ENCODE peak calls at places on chromosomes 5 and 9, in nine cellular contexts. One of them, this sample, is unnamed.

GRCh38 chr9:137649553-137649952 is 30.7 kb downstream of the EHMT1 start:
- DNase-seq in Panc1: no peak
- DNase-seq in cardiac fibroblast: no peak
- DNase-seq in sigmoid colon: no peak
- DNase-seq in dorsolateral prefrontal cortex: no peak
- DNase-seq in fibroblast of pulmonary artery: no peak
- DNase-seq in choroid plexus epithelial cell: no peak
- DNase-seq in fibroblast of lung: no peak
- DNase-seq in WTC11: no peak
- DNase-seq in this sample: peak

GRCh38 chr9:2060425-2060824 is 45.3 kb downstream of the SMARCA2 start:
- DNase-seq in Panc1: no peak
- DNase-seq in cardiac fibroblast: peak
- DNase-seq in sigmoid colon: no peak
- DNase-seq in dorsolateral prefrontal cortex: no peak
- DNase-seq in fibroblast of pulmonary artery: peak
- DNase-seq in choroid plexus epithelial cell: no peak
- DNase-seq in fibroblast of lung: peak
- DNase-seq in WTC11: no peak
- DNase-seq in this sample: no peak

GRCh38 chr5:155418960-155419579 is 405.5 kb downstream of the KIF4B start:
- DNase-seq in Panc1: no peak
- DNase-seq in cardiac fibroblast: no peak
- DNase-seq in sigmoid colon: no peak
- DNase-seq in dorsolateral prefrontal cortex: no peak
- DNase-seq in fibroblast of pulmonary artery: no peak
- DNase-seq in choroid plexus epithelial cell: no peak
- DNase-seq in fibroblast of lung: no peak
- DNase-seq in WTC11: no peak
- DNase-seq in this sample: no peak

GRCh38 chr5:15927710-15928380 is 251.7 kb downstream of the MARCHF11 start:
- DNase-seq in Panc1: no peak
- DNase-seq in cardiac fibroblast: no peak
- DNase-seq in sigmoid colon: no peak
- DNase-seq in dorsolateral prefrontal cortex: no peak
- DNase-seq in fibroblast of pulmonary artery: no peak
- DNase-seq in choroid plexus epithelial cell: no peak
- DNase-seq in fibroblast of lung: no peak
- DNase-seq in WTC11: no peak
- DNase-seq in this sample: peak

GRCh38 chr5:55004728-55005127 is 19.3 kb upstream of the GZMK start:
- DNase-seq in Panc1: no peak
- DNase-seq in cardiac fibroblast: peak
- DNase-seq in sigmoid colon: no peak
- DNase-seq in dorsolateral prefrontal cortex: no peak
- DNase-seq in fibroblast of pulmonary artery: peak
- DNase-seq in choroid plexus epithelial cell: peak
- DNase-seq in fibroblast of lung: peak
- DNase-seq in WTC11: no peak
- DNase-seq in this sample: no peak

GRCh38 chr5:73823508-73823925 is 197.5 kb downstream of the ARHGEF28 start:
- DNase-seq in Panc1: no peak
- DNase-seq in cardiac fibroblast: peak
- DNase-seq in sigmoid colon: no peak
- DNase-seq in dorsolateral prefrontal cortex: no peak
- DNase-seq in fibroblast of pulmonary artery: peak
- DNase-seq in choroid plexus epithelial cell: peak
- DNase-seq in fibroblast of lung: peak
- DNase-seq in WTC11: no peak
- DNase-seq in this sample: no peak

GRCh38 chr9:122420315-122420714 is 49.5 kb downstream of the PTGS1 start:
- DNase-seq in Panc1: no peak
- DNase-seq in cardiac fibroblast: no peak
- DNase-seq in sigmoid colon: no peak
- DNase-seq in dorsolateral prefrontal cortex: no peak
- DNase-seq in fibroblast of pulmonary artery: no peak
- DNase-seq in choroid plexus epithelial cell: no peak
- DNase-seq in fibroblast of lung: no peak
- DNase-seq in WTC11: no peak
- DNase-seq in this sample: no peak

GRCh38 chr9:18274693-18275092 is 199.3 kb upstream of the ADAMTSL1 start:
- DNase-seq in Panc1: no peak
- DNase-seq in cardiac fibroblast: peak
- DNase-seq in sigmoid colon: no peak
- DNase-seq in dorsolateral prefrontal cortex: no peak
- DNase-seq in fibroblast of pulmonary artery: peak
- DNase-seq in choroid plexus epithelial cell: peak
- DNase-seq in fibroblast of lung: peak
- DNase-seq in WTC11: no peak
- DNase-seq in this sample: no peak

GRCh38 chr5:14081791-14082190 is 61.4 kb upstream of the TRIO start:
- DNase-seq in Panc1: no peak
- DNase-seq in cardiac fibroblast: peak
- DNase-seq in sigmoid colon: no peak
- DNase-seq in dorsolateral prefrontal cortex: no peak
- DNase-seq in fibroblast of pulmonary artery: peak
- DNase-seq in choroid plexus epithelial cell: no peak
- DNase-seq in fibroblast of lung: peak
- DNase-seq in WTC11: no peak
- DNase-seq in this sample: no peak

GRCh38 chr5:112971285-112971684 is 5.3 kb upstream of the DCP2 start:
- DNase-seq in Panc1: no peak
- DNase-seq in cardiac fibroblast: no peak
- DNase-seq in sigmoid colon: no peak
- DNase-seq in dorsolateral prefrontal cortex: no peak
- DNase-seq in fibroblast of pulmonary artery: no peak
- DNase-seq in choroid plexus epithelial cell: no peak
- DNase-seq in fibroblast of lung: no peak
- DNase-seq in WTC11: no peak
- DNase-seq in this sample: no peak

GRCh38 chr5:135887881-135888614 is 7.6 kb downstream of the IL9 start:
- DNase-seq in Panc1: no peak
- DNase-seq in cardiac fibroblast: peak
- DNase-seq in sigmoid colon: no peak
- DNase-seq in dorsolateral prefrontal cortex: no peak
- DNase-seq in fibroblast of pulmonary artery: peak
- DNase-seq in choroid plexus epithelial cell: peak
- DNase-seq in fibroblast of lung: peak
- DNase-seq in WTC11: peak
- DNase-seq in this sample: no peak

DNA sequence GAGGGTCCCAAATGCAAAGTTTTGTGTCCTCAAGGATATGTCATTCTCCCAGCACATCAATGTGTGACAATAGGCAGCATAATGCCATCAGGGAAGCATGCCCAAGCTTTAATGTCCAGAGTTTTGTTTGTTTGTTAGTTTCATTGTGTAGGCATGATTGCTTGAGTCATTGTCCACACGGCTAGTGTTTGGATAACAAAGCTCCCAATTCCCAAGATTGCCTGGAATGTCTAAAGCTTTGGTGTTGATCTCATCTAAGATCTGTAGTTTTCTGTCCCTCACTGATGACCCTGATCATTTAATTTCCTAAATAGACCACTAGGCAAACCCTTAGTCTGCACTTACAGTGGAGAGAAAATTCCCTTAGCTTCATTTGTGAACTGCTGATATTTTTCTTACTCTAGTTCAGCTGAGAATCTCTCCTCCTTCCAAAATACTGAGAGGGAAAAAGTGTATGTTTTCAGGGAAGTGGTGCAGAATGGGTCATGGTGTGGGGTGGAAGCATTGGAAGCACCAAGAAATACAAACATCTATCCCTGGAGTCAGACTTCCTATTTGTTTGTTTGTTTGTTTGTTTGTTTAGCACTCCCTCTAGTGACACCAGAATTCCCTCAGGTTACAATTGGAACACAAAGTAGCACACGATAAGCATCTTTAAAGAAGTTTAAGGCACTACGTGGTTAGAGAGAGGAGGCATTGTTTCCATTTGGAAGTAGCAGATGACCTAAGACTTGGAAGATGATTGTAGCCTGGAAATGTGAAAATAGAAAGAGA is 127.1 kb downstream of the PRDM6 start:
- DNase-seq in Panc1: no peak
- DNase-seq in cardiac fibroblast: no peak
- DNase-seq in sigmoid colon: no peak
- DNase-seq in dorsolateral prefrontal cortex: no peak
- DNase-seq in fibroblast of pulmonary artery: no peak
- DNase-seq in choroid plexus epithelial cell: no peak
- DNase-seq in fibroblast of lung: no peak
- DNase-seq in WTC11: no peak
- DNase-seq in this sample: no peak
- TF ChIP-seq CTCF in Panc1: no peak
- TF ChIP-seq CTCF in cardiac fibroblast: no peak
- TF ChIP-seq CTCF in sigmoid colon: no peak
- TF ChIP-seq CTCF in dorsolateral prefrontal cortex: no peak
- TF ChIP-seq CTCF in fibroblast of pulmonary artery: no peak
- TF ChIP-seq CTCF in choroid plexus epithelial cell: no peak
- TF ChIP-seq CTCF in fibroblast of lung: no peak
- TF ChIP-seq CTCF in WTC11: no peak
- TF ChIP-seq CTCF in this sample: no peak

GRCh38 chr5:40797273-40798011 is 732 bp downstream of the PRKAA1 start:
- DNase-seq in Panc1: peak
- DNase-seq in cardiac fibroblast: peak
- DNase-seq in sigmoid colon: peak
- DNase-seq in dorsolateral prefrontal cortex: peak
- DNase-seq in fibroblast of pulmonary artery: peak
- DNase-seq in choroid plexus epithelial cell: peak
- DNase-seq in fibroblast of lung: peak
- DNase-seq in WTC11: peak
- DNase-seq in this sample: no peak

GRCh38 chr5:40796487-40796889 is 1.7 kb downstream of the PRKAA1 start:
- DNase-seq in Panc1: no peak
- DNase-seq in cardiac fibroblast: peak
- DNase-seq in sigmoid colon: no peak
- DNase-seq in dorsolateral prefrontal cortex: no peak
- DNase-seq in fibroblast of pulmonary artery: peak
- DNase-seq in choroid plexus epithelial cell: peak
- DNase-seq in fibroblast of lung: peak
- DNase-seq in WTC11: no peak
- DNase-seq in this sample: no peak

GRCh38 chr5:40798012-40798855 is at the start of gene PRKAA1:
- DNase-seq in Panc1: peak
- DNase-seq in cardiac fibroblast: peak
- DNase-seq in sigmoid colon: peak
- DNase-seq in dorsolateral prefrontal cortex: peak
- DNase-seq in fibroblast of pulmonary artery: peak
- DNase-seq in choroid plexus epithelial cell: peak
- DNase-seq in fibroblast of lung: peak
- DNase-seq in WTC11: peak
- DNase-seq in this sample: peak

GRCh38 chr5:40799248-40799647 is 1.1 kb upstream of the PRKAA1 start:
- DNase-seq in Panc1: no peak
- DNase-seq in cardiac fibroblast: peak
- DNase-seq in sigmoid colon: no peak
- DNase-seq in dorsolateral prefrontal cortex: no peak
- DNase-seq in fibroblast of pulmonary artery: no peak
- DNase-seq in choroid plexus epithelial cell: peak
- DNase-seq in fibroblast of lung: no peak
- DNase-seq in WTC11: no peak
- DNase-seq in this sample: no peak

GRCh38 chr5:40798856-40799210 is 659 bp upstream of the PRKAA1 start:
- DNase-seq in Panc1: no peak
- DNase-seq in cardiac fibroblast: no peak
- DNase-seq in sigmoid colon: no peak
- DNase-seq in dorsolateral prefrontal cortex: no peak
- DNase-seq in fibroblast of pulmonary artery: no peak
- DNase-seq in choroid plexus epithelial cell: no peak
- DNase-seq in fibroblast of lung: no peak
- DNase-seq in WTC11: no peak
- DNase-seq in this sample: no peak
- TF ChIP-seq CTCF in Panc1: no peak
- TF ChIP-seq CTCF in cardiac fibroblast: no peak
- TF ChIP-seq CTCF in sigmoid colon: no peak
- TF ChIP-seq CTCF in dorsolateral prefrontal cortex: no peak
- TF ChIP-seq CTCF in fibroblast of pulmonary artery: no peak
- TF ChIP-seq CTCF in choroid plexus epithelial cell: no peak
- TF ChIP-seq CTCF in fibroblast of lung: no peak
- TF ChIP-seq CTCF in WTC11: no peak
- TF ChIP-seq CTCF in this sample: no peak

GRCh38 chr5:133968057-133968993 is at the start of gene C5orf15:
- DNase-seq in Panc1: peak
- DNase-seq in cardiac fibroblast: peak
- DNase-seq in sigmoid colon: peak
- DNase-seq in dorsolateral prefrontal cortex: peak
- DNase-seq in fibroblast of pulmonary artery: peak
- DNase-seq in choroid plexus epithelial cell: peak
- DNase-seq in fibroblast of lung: peak
- DNase-seq in WTC11: peak
- DNase-seq in this sample: peak
- TF ChIP-seq CTCF in Panc1: no peak
- TF ChIP-seq CTCF in cardiac fibroblast: no peak
- TF ChIP-seq CTCF in sigmoid colon: peak
- TF ChIP-seq CTCF in dorsolateral prefrontal cortex: peak
- TF ChIP-seq CTCF in fibroblast of pulmonary artery: no peak
- TF ChIP-seq CTCF in choroid plexus epithelial cell: peak
- TF ChIP-seq CTCF in fibroblast of lung: no peak
- TF ChIP-seq CTCF in WTC11: no peak
- TF ChIP-seq CTCF in this sample: peak

DNA sequence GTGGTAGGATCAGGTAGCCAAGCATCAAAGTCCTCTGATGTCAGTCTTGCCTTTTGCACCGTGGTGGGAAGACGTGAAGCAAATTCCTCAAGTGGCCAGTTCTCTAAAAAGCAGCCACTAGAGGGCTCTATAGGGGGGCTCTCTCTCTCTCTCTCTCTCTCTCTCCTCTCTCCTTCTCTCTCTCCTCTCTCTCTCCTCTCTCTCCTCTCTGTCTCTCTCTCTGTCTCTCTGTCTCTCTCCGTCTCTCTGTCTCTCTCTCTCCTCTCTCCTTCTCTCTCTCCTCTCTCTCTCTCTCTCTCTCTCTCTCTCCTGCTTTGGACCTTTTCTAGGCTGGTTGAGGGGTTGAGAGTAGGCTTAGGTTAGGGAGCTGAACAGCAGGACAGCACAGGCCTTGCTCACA is 13.9 kb upstream of the OSMR start:
- DNase-seq in Panc1: no peak
- DNase-seq in cardiac fibroblast: peak
- DNase-seq in sigmoid colon: no peak
- DNase-seq in dorsolateral prefrontal cortex: no peak
- DNase-seq in fibroblast of pulmonary artery: peak
- DNase-seq in choroid plexus epithelial cell: peak
- DNase-seq in fibroblast of lung: peak
- DNase-seq in WTC11: peak
- DNase-seq in this sample: no peak
- TF ChIP-seq CTCF in Panc1: peak
- TF ChIP-seq CTCF in cardiac fibroblast: peak
- TF ChIP-seq CTCF in sigmoid colon: peak
- TF ChIP-seq CTCF in dorsolateral prefrontal cortex: peak
- TF ChIP-seq CTCF in fibroblast of pulmonary artery: peak
- TF ChIP-seq CTCF in choroid plexus epithelial cell: peak
- TF ChIP-seq CTCF in fibroblast of lung: peak
- TF ChIP-seq CTCF in WTC11: no peak
- TF ChIP-seq CTCF in this sample: peak

GRCh38 chr5:115377468-115378217 is 81.2 kb upstream of the CCDC112 start:
- DNase-seq in Panc1: peak
- DNase-seq in cardiac fibroblast: peak
- DNase-seq in sigmoid colon: no peak
- DNase-seq in dorsolateral prefrontal cortex: no peak
- DNase-seq in fibroblast of pulmonary artery: peak
- DNase-seq in choroid plexus epithelial cell: peak
- DNase-seq in fibroblast of lung: peak
- DNase-seq in WTC11: no peak
- DNase-seq in this sample: no peak
- TF ChIP-seq CTCF in Panc1: peak
- TF ChIP-seq CTCF in cardiac fibroblast: peak
- TF ChIP-seq CTCF in sigmoid colon: peak
- TF ChIP-seq CTCF in dorsolateral prefrontal cortex: no peak
- TF ChIP-seq CTCF in fibroblast of pulmonary artery: peak
- TF ChIP-seq CTCF in choroid plexus epithelial cell: peak
- TF ChIP-seq CTCF in fibroblast of lung: peak
- TF ChIP-seq CTCF in WTC11: no peak
- TF ChIP-seq CTCF in this sample: peak